ENCODE peak calls at places on chromosomes 5 and 9, in four cellular contexts. One of them, this sample, is unnamed.

GRCh38 chr9:129669141-129669718 is 3.8 kb downstream of the PRRX2 start:
- DNase-seq in HuH-7: no peak
- DNase-seq in H4: peak; percentile 57
- DNase-seq in COR-L47: no peak
- DNase-seq in this sample: no peak

GRCh38 chr9:98306384-98307145 is 51.1 kb upstream of the TBC1D2 start:
- DNase-seq in HuH-7: no peak
- DNase-seq in H4: no peak
- DNase-seq in COR-L47: no peak
- DNase-seq in this sample: no peak

GRCh38 chr9:117076571-117077300 is 338.1 kb downstream of the ASTN2 start:
- DNase-seq in H4: no peak
- DNase-seq in COR-L47: no peak
- DNase-seq in HuH-7: no peak
- DNase-seq in this sample: no peak

GRCh38 chr5:88787856-88788255 is 95.1 kb downstream of the MEF2C start:
- DNase-seq in COR-L47: no peak
- DNase-seq in HuH-7: no peak
- DNase-seq in H4: no peak
- DNase-seq in this sample: no peak

GRCh38 chr9:77598961-77599360 is 49.2 kb downstream of the GNA14 start:
- DNase-seq in HuH-7: no peak
- DNase-seq in H4: no peak
- DNase-seq in COR-L47: no peak
- DNase-seq in this sample: no peak

GRCh38 chr9:91382298-91382697 is 20.6 kb upstream of the AUH start:
- DNase-seq in COR-L47: no peak
- DNase-seq in H4: no peak
- DNase-seq in HuH-7: no peak
- DNase-seq in this sample: no peak

GRCh38 chr5:156383510-156383909 is 56.5 kb downstream of the SGCD start:
- DNase-seq in H4: no peak
- DNase-seq in HuH-7: no peak
- DNase-seq in COR-L47: no peak
- DNase-seq in this sample: no peak

GRCh38 chr9:119349548-119349947 is 19.7 kb downstream of the BRINP1 start:
- DNase-seq in HuH-7: no peak
- DNase-seq in COR-L47: no peak
- DNase-seq in H4: no peak
- DNase-seq in this sample: no peak

GRCh38 chr9:111271481-111272080 is 58.4 kb downstream of the OR2K2 start:
- DNase-seq in H4: no peak
- DNase-seq in HuH-7: no peak
- DNase-seq in COR-L47: no peak
- DNase-seq in this sample: no peak

GRCh38 chr9:12697719-12698118 is 4.5 kb downstream of the TYRP1 start:
- DNase-seq in HuH-7: no peak
- DNase-seq in COR-L47: peak; percentile 31
- DNase-seq in H4: no peak
- DNase-seq in this sample: no peak

GRCh38 chr9:79246170-79246569 is 325.6 kb upstream of the TLE4 start:
- DNase-seq in H4: no peak
- DNase-seq in COR-L47: no peak
- DNase-seq in HuH-7: no peak
- DNase-seq in this sample: no peak

GRCh38 chr5:159052282-159053011 is 47.3 kb downstream of the EBF1 start:
- DNase-seq in HuH-7: no peak
- DNase-seq in COR-L47: no peak
- DNase-seq in H4: no peak
- DNase-seq in this sample: no peak

GRCh38 chr9:18379073-18379811 is 94.7 kb upstream of the ADAMTSL1 start:
- DNase-seq in COR-L47: no peak
- DNase-seq in H4: peak; percentile 21
- DNase-seq in HuH-7: no peak
- DNase-seq in this sample: peak; percentile 13

GRCh38 chr5:65191554-65192126 is 290.1 kb downstream of the ADAMTS6 start:
- DNase-seq in HuH-7: no peak
- DNase-seq in COR-L47: no peak
- DNase-seq in H4: no peak
- DNase-seq in this sample: no peak

GRCh38 chr5:72281430-72281763 is 38.6 kb downstream of the MRPS27 start:
- DNase-seq in COR-L47: no peak
- DNase-seq in HuH-7: no peak
- DNase-seq in H4: no peak
- DNase-seq in this sample: no peak